ENCODE peak calls at places on chromosomes 11 and 22, in five cellular contexts. One of them, this sample, is unnamed.

GRCh38 chr11:75245356-75246005 is 4.9 kb downstream of the TPBGL start:
- DNase-seq in fibroblast of pulmonary artery: no peak
- DNase-seq in breast epithelium: peak; percentile 19
- DNase-seq in fibroblast of mammary gland: no peak
- DNase-seq in fibroblast of the aortic adventitia: no peak
- DNase-seq in this sample: no peak

GRCh38 chr22:50119169-50119767 is 29.5 kb downstream of the MOV10L1 start:
- DNase-seq in fibroblast of the aortic adventitia: no peak
- DNase-seq in fibroblast of mammary gland: no peak
- DNase-seq in breast epithelium: no peak
- DNase-seq in fibroblast of pulmonary artery: no peak
- DNase-seq in this sample: no peak

GRCh38 chr11:127050141-127050632 is 49.6 kb upstream of the KIRREL3 start:
- DNase-seq in fibroblast of pulmonary artery: no peak
- DNase-seq in fibroblast of mammary gland: no peak
- DNase-seq in fibroblast of the aortic adventitia: no peak
- DNase-seq in breast epithelium: no peak
- DNase-seq in this sample: no peak

GRCh38 chr11:92332986-92333385 is 108.4 kb downstream of the FAT3 start:
- DNase-seq in fibroblast of pulmonary artery: peak; percentile 29
- DNase-seq in fibroblast of the aortic adventitia: no peak
- DNase-seq in breast epithelium: no peak
- DNase-seq in fibroblast of mammary gland: peak; percentile 41
- DNase-seq in this sample: no peak

GRCh38 chr22:24803064-24803542 is 2.9 kb upstream of the SGSM1 start:
- DNase-seq in fibroblast of pulmonary artery: peak; percentile 49
- DNase-seq in breast epithelium: no peak
- DNase-seq in fibroblast of the aortic adventitia: peak; percentile 40
- DNase-seq in fibroblast of mammary gland: peak; percentile 34
- DNase-seq in this sample: no peak

GRCh38 chr11:16879690-16880089 is 134.5 kb downstream of the PLEKHA7 start:
- DNase-seq in breast epithelium: no peak
- DNase-seq in fibroblast of pulmonary artery: no peak
- DNase-seq in fibroblast of the aortic adventitia: no peak
- DNase-seq in fibroblast of mammary gland: peak; percentile 14
- DNase-seq in this sample: no peak

GRCh38 chr11:17788084-17788483 is 53.5 kb downstream of the KCNC1 start:
- DNase-seq in breast epithelium: no peak
- DNase-seq in fibroblast of mammary gland: no peak
- DNase-seq in fibroblast of pulmonary artery: no peak
- DNase-seq in fibroblast of the aortic adventitia: no peak
- DNase-seq in this sample: no peak

GRCh38 chr11:121664144-121664543 is 211.4 kb upstream of the SORL1-AS1 start:
- DNase-seq in fibroblast of pulmonary artery: no peak
- DNase-seq in fibroblast of mammary gland: no peak
- DNase-seq in fibroblast of the aortic adventitia: no peak
- DNase-seq in breast epithelium: no peak
- DNase-seq in this sample: no peak

GRCh38 chr11:36311926-36312592 is 16.0 kb downstream of the PRR5L start:
- DNase-seq in fibroblast of the aortic adventitia: no peak
- DNase-seq in breast epithelium: no peak
- DNase-seq in fibroblast of pulmonary artery: no peak
- DNase-seq in fibroblast of mammary gland: peak; percentile 14
- DNase-seq in this sample: no peak

GRCh38 chr11:109853156-109853776 is 239.9 kb upstream of the ZC3H12C start:
- DNase-seq in fibroblast of pulmonary artery: peak; percentile 91
- DNase-seq in fibroblast of the aortic adventitia: peak; percentile 92
- DNase-seq in fibroblast of mammary gland: peak; percentile 87
- DNase-seq in breast epithelium: no peak
- DNase-seq in this sample: no peak

GRCh38 chr11:83523676-83524075 is 237.5 kb upstream of the CCDC90B start:
- DNase-seq in breast epithelium: no peak
- DNase-seq in fibroblast of the aortic adventitia: no peak
- DNase-seq in fibroblast of mammary gland: no peak
- DNase-seq in fibroblast of pulmonary artery: no peak
- DNase-seq in this sample: no peak

GRCh38 chr11:77471520-77472234 is 2.2 kb downstream of the PAK1 start:
- DNase-seq in fibroblast of the aortic adventitia: no peak
- DNase-seq in fibroblast of pulmonary artery: no peak
- DNase-seq in breast epithelium: no peak
- DNase-seq in fibroblast of mammary gland: no peak
- DNase-seq in this sample: no peak

GRCh38 chr11:117181586-117182550 is 3.3 kb downstream of the SIDT2 start:
- DNase-seq in fibroblast of mammary gland: no peak
- DNase-seq in breast epithelium: peak; percentile 37
- DNase-seq in fibroblast of pulmonary artery: no peak
- DNase-seq in fibroblast of the aortic adventitia: no peak
- DNase-seq in this sample: peak; percentile 65

GRCh38 chr11:121091492-121092179 is 9.4 kb upstream of the TECTA start:
- DNase-seq in fibroblast of mammary gland: no peak
- DNase-seq in breast epithelium: no peak
- DNase-seq in fibroblast of pulmonary artery: no peak
- DNase-seq in fibroblast of the aortic adventitia: no peak
- DNase-seq in this sample: no peak

GRCh38 chr11:6618117-6619020 is 853 bp downstream of the TPP1 start:
- DNase-seq in breast epithelium: no peak
- DNase-seq in fibroblast of mammary gland: peak; percentile 70
- DNase-seq in fibroblast of the aortic adventitia: peak; percentile 85
- DNase-seq in fibroblast of pulmonary artery: peak; percentile 87
- DNase-seq in this sample: no peak

GRCh38 chr11:123509737-123510578 is 79.9 kb downstream of the GRAMD1B start:
- DNase-seq in fibroblast of pulmonary artery: peak; percentile 81
- DNase-seq in breast epithelium: no peak
- DNase-seq in fibroblast of mammary gland: peak; percentile 53
- DNase-seq in fibroblast of the aortic adventitia: peak; percentile 81
- DNase-seq in this sample: peak; percentile 81

GRCh38 chr11:111782109-111782784 is 16.1 kb upstream of the PPP2R1B start:
- DNase-seq in fibroblast of the aortic adventitia: no peak
- DNase-seq in breast epithelium: no peak
- DNase-seq in fibroblast of mammary gland: no peak
- DNase-seq in fibroblast of pulmonary artery: no peak
- DNase-seq in this sample: no peak

GRCh38 chr11:8003187-8003586 is 16.1 kb downstream of the EIF3F start:
- DNase-seq in fibroblast of mammary gland: no peak
- DNase-seq in fibroblast of the aortic adventitia: no peak
- DNase-seq in breast epithelium: no peak
- DNase-seq in fibroblast of pulmonary artery: no peak
- DNase-seq in this sample: no peak

GRCh38 chr11:91078221-91078620 is 855.4 kb upstream of the CHORDC1 start:
- DNase-seq in fibroblast of mammary gland: no peak
- DNase-seq in fibroblast of the aortic adventitia: no peak
- DNase-seq in breast epithelium: no peak
- DNase-seq in fibroblast of pulmonary artery: no peak
- DNase-seq in this sample: no peak

GRCh38 chr11:120689591-120689990 is 178.0 kb downstream of the GRIK4 start:
- DNase-seq in fibroblast of mammary gland: no peak
- DNase-seq in fibroblast of pulmonary artery: no peak
- DNase-seq in fibroblast of the aortic adventitia: no peak
- DNase-seq in breast epithelium: no peak
- DNase-seq in this sample: no peak

GRCh38 chr22:47190276-47190956 is 428.0 kb downstream of the TBC1D22A start:
- DNase-seq in fibroblast of pulmonary artery: no peak
- DNase-seq in fibroblast of the aortic adventitia: no peak
- DNase-seq in breast epithelium: peak; percentile 45
- DNase-seq in fibroblast of mammary gland: no peak
- DNase-seq in this sample: peak; percentile 55

DNA sequence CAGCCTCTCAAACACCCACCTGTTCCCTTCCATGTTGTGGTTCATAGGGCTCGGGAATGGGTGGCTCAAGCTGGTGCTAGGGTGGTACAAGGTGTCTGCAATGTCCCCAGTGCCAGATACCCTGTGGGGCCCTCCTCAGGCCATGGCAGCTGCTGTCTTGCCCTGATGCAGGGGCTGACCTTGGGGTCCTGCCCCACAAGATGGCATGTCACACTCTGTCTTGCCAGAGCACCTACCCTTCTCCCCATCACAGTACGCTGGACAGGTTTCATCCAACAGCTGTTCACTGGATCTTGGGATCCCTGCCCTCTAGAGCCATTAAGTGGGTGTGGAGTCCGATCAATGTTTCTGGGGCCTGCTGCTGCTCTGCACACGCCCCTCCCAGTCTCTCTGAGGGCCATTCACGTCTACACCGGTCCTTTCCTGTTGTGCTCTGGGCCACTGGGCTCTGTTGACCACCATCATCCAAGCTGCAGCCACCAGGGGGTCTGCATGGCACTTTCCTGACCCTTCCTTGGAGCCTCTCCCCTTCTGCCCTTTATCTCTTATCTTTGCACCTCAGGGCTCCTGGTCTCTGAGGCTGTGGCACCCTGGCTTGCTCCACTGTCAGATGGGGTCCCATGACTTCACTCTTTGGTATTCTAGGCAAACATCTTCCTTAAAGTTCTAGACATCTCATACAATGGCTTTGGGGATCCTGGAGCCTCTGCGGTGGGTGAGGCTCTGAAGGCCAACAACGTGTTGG is 7.1 kb downstream of the LRRC74B start:
- DNase-seq in fibroblast of mammary gland: no peak
- DNase-seq in fibroblast of the aortic adventitia: no peak
- DNase-seq in fibroblast of pulmonary artery: no peak
- DNase-seq in breast epithelium: no peak
- DNase-seq in this sample: no peak
- TF ChIP-seq CTCF in fibroblast of mammary gland: no peak
- TF ChIP-seq CTCF in fibroblast of the aortic adventitia: no peak
- TF ChIP-seq CTCF in fibroblast of pulmonary artery: no peak
- TF ChIP-seq CTCF in breast epithelium: no peak
- TF ChIP-seq CTCF in this sample: no peak

GRCh38 chr22:21889251-21889990 is 22.0 kb upstream of the MAPK1 start:
- DNase-seq in breast epithelium: no peak
- DNase-seq in fibroblast of mammary gland: no peak
- DNase-seq in fibroblast of pulmonary artery: no peak
- DNase-seq in fibroblast of the aortic adventitia: no peak
- DNase-seq in this sample: no peak
- TF ChIP-seq CTCF in breast epithelium: no peak
- TF ChIP-seq CTCF in fibroblast of mammary gland: no peak
- TF ChIP-seq CTCF in fibroblast of pulmonary artery: no peak
- TF ChIP-seq CTCF in fibroblast of the aortic adventitia: no peak
- TF ChIP-seq CTCF in this sample: no peak

GRCh38 chr11:130825621-130826020 is 90.7 kb downstream of the SNX19 start:
- DNase-seq in breast epithelium: no peak
- DNase-seq in fibroblast of mammary gland: no peak
- DNase-seq in fibroblast of the aortic adventitia: peak; percentile 64
- DNase-seq in fibroblast of pulmonary artery: no peak
- DNase-seq in this sample: no peak

GRCh38 chr11:130829801-130830562 is 86.3 kb downstream of the SNX19 start:
- DNase-seq in fibroblast of the aortic adventitia: peak; percentile 72
- DNase-seq in fibroblast of mammary gland: peak; percentile 39
- DNase-seq in breast epithelium: no peak
- DNase-seq in fibroblast of pulmonary artery: peak; percentile 36
- DNase-seq in this sample: no peak

GRCh38 chr11:130826572-130826971 is 89.7 kb downstream of the SNX19 start:
- DNase-seq in fibroblast of mammary gland: no peak
- DNase-seq in fibroblast of pulmonary artery: no peak
- DNase-seq in breast epithelium: no peak
- DNase-seq in fibroblast of the aortic adventitia: no peak
- DNase-seq in this sample: no peak

GRCh38 chr11:130828741-130829140 is 87.5 kb downstream of the SNX19 start:
- DNase-seq in breast epithelium: no peak
- DNase-seq in fibroblast of the aortic adventitia: peak; percentile 62
- DNase-seq in fibroblast of pulmonary artery: no peak
- DNase-seq in fibroblast of mammary gland: peak; percentile 52
- DNase-seq in this sample: no peak

GRCh38 chr11:130827697-130828377 is 88.4 kb downstream of the SNX19 start:
- DNase-seq in fibroblast of pulmonary artery: peak; percentile 83
- DNase-seq in breast epithelium: peak; percentile 62
- DNase-seq in fibroblast of the aortic adventitia: peak; percentile 84
- DNase-seq in fibroblast of mammary gland: peak; percentile 88
- DNase-seq in this sample: no peak
- TF ChIP-seq CTCF in fibroblast of pulmonary artery: peak; percentile 79
- TF ChIP-seq CTCF in breast epithelium: peak; percentile 42
- TF ChIP-seq CTCF in fibroblast of the aortic adventitia: peak; percentile 76
- TF ChIP-seq CTCF in fibroblast of mammary gland: peak; percentile 76
- TF ChIP-seq CTCF in this sample: peak; percentile 68

GRCh38 chr11:59667812-59668187 is 1.0 kb downstream of the PATL1 start:
- DNase-seq in fibroblast of mammary gland: no peak
- DNase-seq in fibroblast of pulmonary artery: no peak
- DNase-seq in breast epithelium: no peak
- DNase-seq in fibroblast of the aortic adventitia: no peak
- DNase-seq in this sample: no peak

GRCh38 chr11:59668950-59669610 is at the start of gene PATL1:
- DNase-seq in fibroblast of the aortic adventitia: peak; percentile 99
- DNase-seq in fibroblast of mammary gland: peak; percentile 98
- DNase-seq in breast epithelium: peak; percentile 99
- DNase-seq in fibroblast of pulmonary artery: peak; percentile 99
- DNase-seq in this sample: peak; percentile 98

GRCh38 chr11:59669611-59670009 is 773 bp upstream of the PATL1 start:
- DNase-seq in fibroblast of pulmonary artery: peak; percentile 78
- DNase-seq in fibroblast of the aortic adventitia: peak; percentile 79
- DNase-seq in fibroblast of mammary gland: peak; percentile 59
- DNase-seq in breast epithelium: peak; percentile 55
- DNase-seq in this sample: no peak

GRCh38 chr11:59666969-59667368 is 1.9 kb downstream of the PATL1 start:
- DNase-seq in fibroblast of the aortic adventitia: peak; percentile 67
- DNase-seq in breast epithelium: no peak
- DNase-seq in fibroblast of mammary gland: peak; percentile 16
- DNase-seq in fibroblast of pulmonary artery: peak; percentile 36
- DNase-seq in this sample: no peak

GRCh38 chr11:59668188-59668949 is 468 bp downstream of the PATL1 start:
- DNase-seq in fibroblast of the aortic adventitia: peak; percentile 43
- DNase-seq in fibroblast of pulmonary artery: peak; percentile 39
- DNase-seq in breast epithelium: peak; percentile 65
- DNase-seq in fibroblast of mammary gland: peak; percentile 42
- DNase-seq in this sample: no peak
- TF ChIP-seq CTCF in fibroblast of the aortic adventitia: peak; percentile 38
- TF ChIP-seq CTCF in fibroblast of pulmonary artery: peak; percentile 14
- TF ChIP-seq CTCF in breast epithelium: peak; percentile 51
- TF ChIP-seq CTCF in fibroblast of mammary gland: no peak
- TF ChIP-seq CTCF in this sample: peak; percentile 59